ENCODE peak calls at places on chromosomes 4 and X, in seven cellular contexts. E is NCI-H1105; N is CD8-positive, alpha-beta memory T cell; L is cardiac muscle cell; P is RPMI8226; K is KBM-7; C is retinal pigment epithelial cell. S is an unnamed sample.

GRCh38 chr4:88531549-88531948 is 8.0 kb upstream of the PYURF start:
- DNase-seq in E (no peak), N (no peak), L (no peak), P (no peak), K (no peak), C (no peak), S (no peak)

GRCh38 chr4:10670346-10670745 is 14.2 kb downstream of the CLNK start:
- DNase-seq in E (no peak), N (no peak), L (no peak), P (peak; percentile 5), K (no peak), C (no peak), S (no peak)

GRCh38 chrX:139842326-139843175 is 90.3 kb downstream of the ATP11C start:
- DNase-seq in E (no peak), N (no peak), L (no peak), P (no peak), K (no peak), C (no peak), S (no peak)

GRCh38 chr4:53043096-53043495 is 181.0 kb downstream of the RASL11B start:
- DNase-seq in E (peak; percentile 16), N (no peak), L (no peak), P (no peak), K (no peak), C (no peak), S (no peak)

GRCh38 chr4:88779431-88779830 is 81.8 kb upstream of the NAP1L5 start:
- DNase-seq in E (no peak), N (no peak), L (no peak), P (no peak), K (peak; percentile 50), C (peak; percentile 69), S (no peak)

GRCh38 chrX:54494166-54494969 is 1.7 kb downstream of the FGD1 start:
- DNase-seq in E (no peak), N (no peak), L (no peak), P (no peak), K (peak; percentile 23), C (no peak), S (no peak)

GRCh38 chrX:46770817-46771163 is 11.9 kb upstream of the SLC9A7 start:
- DNase-seq in E (no peak), N (no peak), L (no peak), P (no peak), K (no peak), C (no peak), S (no peak)

GRCh38 chr4:89114100-89114499 is 2.8 kb downstream of the TIGD2 start:
- DNase-seq in E (no peak), N (no peak), L (no peak), P (no peak), K (no peak), C (no peak), S (no peak)

GRCh38 chrX:154750301-154751120 is at the start of gene GAB3:
- DNase-seq in E (peak; percentile 23), N (no peak), L (peak; percentile 77), P (peak; percentile 72), K (peak; percentile 57), C (no peak), S (peak; percentile 55)

GRCh38 chrX:6163761-6164160 is 64.9 kb downstream of the NLGN4X start:
- DNase-seq in E (no peak), N (no peak), L (no peak), P (no peak), K (no peak), C (no peak), S (no peak)

GRCh38 chr4:148563684-148564083 is 121.5 kb upstream of the NR3C2 start:
- DNase-seq in E (peak; percentile 14), N (no peak), L (no peak), P (no peak), K (no peak), C (no peak), S (no peak)

GRCh38 chrX:2707334-2707760 is 16.3 kb downstream of the CD99 start:
- DNase-seq in E (no peak), N (peak; percentile 17), L (no peak), P (peak; percentile 93), K (peak; percentile 100), C (no peak), S (no peak)

GRCh38 chr4:8837181-8837811 is 34.3 kb downstream of the HMX1 start:
- DNase-seq in E (no peak), N (no peak), L (no peak), P (no peak), K (no peak), C (no peak), S (peak; percentile 7)

GRCh38 chr4:3786196-3786869 is 20.1 kb downstream of the ADRA2C start:
- DNase-seq in E (no peak), N (no peak), L (no peak), P (peak; percentile 25), K (no peak), C (peak; percentile 10), S (no peak)

GRCh38 chr4:128060130-128060619 is 937 bp upstream of the LARP1B start:
- DNase-seq in E (no peak), N (no peak), L (no peak), P (no peak), K (no peak), C (no peak), S (no peak)

GRCh38 chr4:164438321-164438720 is 315.6 kb upstream of the SMIM31 start:
- DNase-seq in E (no peak), N (no peak), L (no peak), P (no peak), K (no peak), C (no peak), S (no peak)

GRCh38 chrX:151416521-151417048 is 19.6 kb downstream of the VMA21 start:
- DNase-seq in E (no peak), N (no peak), L (no peak), P (no peak), K (no peak), C (no peak), S (no peak)

GRCh38 chrX:19886888-19887531 is 390 bp downstream of the SH3KBP1 start:
- DNase-seq in E (no peak), N (peak; percentile 26), L (peak; percentile 42), P (no peak), K (peak; percentile 17), C (no peak), S (no peak)

S was measured in HAP-1.